ENCODE peak calls at places on chromosomes 12 and 14, in eight cellular contexts. K is A549, Z is GM23248, N is adipocyte, J is cardiac fibroblast, I is astrocyte, C is upper lobe of left lung, F is right lobe of liver. E is an unnamed sample.

GRCh38 chr14:96660135-96660534 is 137.0 kb upstream of the VRK1 start:
- DNase-seq in I (no peak), C (no peak), Z (no peak), K (no peak), F (no peak), N (no peak), J (no peak), E (no peak)

GRCh38 chr12:20272801-20273200 is 95.5 kb upstream of the PDE3A start:
- DNase-seq in J (peak; percentile 66), I (peak; percentile 16), K (no peak), F (no peak), C (no peak), Z (peak; percentile 48), N (peak; percentile 35), E (no peak)

GRCh38 chr12:64810831-64811230 is 13.6 kb upstream of the TBC1D30 start:
- DNase-seq in I (no peak), J (no peak), N (no peak), C (no peak), K (peak; percentile 46), Z (peak; percentile 20), F (no peak), E (peak; percentile 15)

GRCh38 chr12:93767524-93767863 is 90.3 kb downstream of the CRADD start:
- DNase-seq in K (no peak), C (no peak), N (no peak), J (no peak), F (no peak), I (no peak), Z (no peak), E (no peak)

GRCh38 chr12:104456950-104457745 is 400 bp downstream of the CHST11 start:
- DNase-seq in N (peak; percentile 80), I (peak; percentile 69), K (peak; percentile 88), Z (peak; percentile 79), F (peak; percentile 59), C (peak; percentile 73), J (peak; percentile 84), E (peak; percentile 77)

GRCh38 chr12:12794686-12795085 is 9.2 kb downstream of the APOLD1 start:
- DNase-seq in I (no peak), F (no peak), Z (no peak), C (no peak), K (no peak), J (no peak), N (no peak), E (no peak)

GRCh38 chr12:115440438-115440837 is 756.5 kb upstream of the TBX3 start:
- DNase-seq in J (peak; percentile 76), K (peak; percentile 56), I (peak; percentile 39), N (peak; percentile 69), F (no peak), Z (peak; percentile 73), C (peak; percentile 37), E (peak; percentile 63)

GRCh38 chr14:64705406-64706118 is 1.3 kb downstream of the PLEKHG3 start:
- DNase-seq in J (no peak), F (no peak), N (peak; percentile 14), I (no peak), C (peak; percentile 54), K (no peak), Z (peak; percentile 43), E (peak; percentile 71)

GRCh38 chr12:42459336-42459847 is 130.2 kb downstream of the PRICKLE1 start:
- DNase-seq in I (no peak), C (no peak), F (no peak), N (no peak), J (no peak), Z (no peak), K (no peak), E (no peak)

GRCh38 chr12:25839470-25839869 is 119.0 kb upstream of the RASSF8 start:
- DNase-seq in J (peak; percentile 89), N (no peak), K (peak; percentile 60), Z (peak; percentile 61), C (no peak), F (no peak), I (peak; percentile 67), E (no peak)

GRCh38 chr12:24948452-24948815 is 467 bp downstream of the BCAT1 start:
- DNase-seq in J (peak; percentile 70), K (peak; percentile 22), Z (peak; percentile 58), N (peak; percentile 65), F (no peak), C (no peak), I (peak; percentile 52), E (peak; percentile 8)

GRCh38 chr12:132428872-132429121 is 61.2 kb upstream of the FBRSL1 start:
- DNase-seq in N (no peak), I (no peak), K (no peak), C (no peak), F (no peak), J (no peak), Z (no peak), E (no peak)

GRCh38 chr12:47616440-47616839 is 89.4 kb downstream of the RPAP3 start:
- DNase-seq in Z (peak; percentile 20), N (no peak), C (no peak), J (peak; percentile 15), K (no peak), F (no peak), I (no peak), E (no peak)

GRCh38 chr12:4324366-4324765 is 3.4 kb downstream of the TIGAR start:
- DNase-seq in K (no peak), F (no peak), Z (no peak), N (no peak), J (no peak), I (no peak), C (no peak), E (no peak)

GRCh38 chr12:1846421-1847405 is 26.3 kb downstream of the LRTM2 start:
- DNase-seq in C (peak; percentile 15), F (peak; percentile 43), I (no peak), J (no peak), Z (no peak), N (no peak), K (no peak), E (no peak)

GRCh38 chr14:63342381-63342780 is 23.6 kb upstream of the GPHB5 start:
- DNase-seq in F (no peak), J (peak; percentile 82), C (no peak), N (peak; percentile 25), K (peak; percentile 23), Z (peak; percentile 44), I (no peak), E (no peak)

DNA sequence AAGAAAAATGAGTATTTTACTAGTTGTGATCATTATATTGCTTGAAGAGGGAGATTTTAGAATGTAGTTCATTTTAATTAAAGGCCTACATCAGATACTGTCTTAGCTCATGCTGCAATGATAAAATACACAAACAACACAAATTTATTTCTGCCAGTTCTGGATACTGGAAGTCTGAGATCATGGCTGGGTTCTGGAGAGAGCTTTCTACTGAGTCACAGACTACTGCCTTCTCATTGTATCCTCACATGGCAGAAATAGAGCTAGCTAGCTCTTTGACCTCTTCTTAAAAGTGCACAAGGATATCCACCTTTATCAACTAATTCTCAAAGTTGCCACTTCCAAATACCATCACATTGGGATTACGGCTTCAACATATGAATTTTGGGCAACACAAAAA is 53.8 kb downstream of the MIS18BP1 start:
- DNase-seq in C (no peak), N (peak; percentile 55), K (no peak), F (no peak), J (peak; percentile 82), I (peak; percentile 87), Z (peak; percentile 85), E (no peak)
- H3K4me3 ChIP-seq in C (no peak overlapping the region), N (no peak overlapping the region), K (no peak overlapping the region), F (no peak overlapping the region), J (no peak overlapping the region), I (no peak overlapping the region), Z (peak overlapping the region; percentile 2), E (no peak overlapping the region)

GRCh38 chr12:130713581-130713991 is 2.5 kb downstream of the RIMBP2 start:
- DNase-seq in Z (peak; percentile 22), K (no peak), J (no peak), N (no peak), I (no peak), F (no peak), C (no peak), E (no peak)
- H3K4me3 ChIP-seq in Z (no peak overlapping the region), K (peak overlapping the region; percentile 26), J (no peak overlapping the region), N (no peak overlapping the region), I (no peak overlapping the region), F (no peak overlapping the region), C (peak overlapping the region; percentile 29), E (no peak overlapping the region)

DNA sequence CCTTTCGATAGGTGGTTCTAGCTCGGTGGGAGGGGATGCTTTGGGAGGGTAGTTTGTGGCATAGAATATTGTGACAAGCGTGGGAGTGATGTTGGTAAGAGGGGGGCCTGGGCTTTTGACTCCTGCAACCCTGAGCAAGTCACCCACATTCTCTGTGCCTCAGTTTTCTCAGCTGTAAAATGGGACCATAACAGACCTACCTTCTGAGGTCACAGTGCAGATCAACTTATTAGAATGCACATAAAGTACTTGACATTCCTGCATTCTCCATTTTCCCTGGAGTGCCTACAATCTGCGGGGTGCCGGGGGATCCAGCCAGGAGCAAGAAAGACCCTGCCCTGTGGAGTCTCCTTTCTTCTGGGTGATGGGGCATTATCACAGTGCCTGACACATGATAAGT is 63.2 kb downstream of the SLC24A4 start:
- DNase-seq in N (no peak), C (no peak), J (no peak), K (no peak), I (no peak), F (no peak), Z (no peak), E (no peak)
- H3K4me3 ChIP-seq in N (no peak overlapping the region), C (no peak overlapping the region), J (no peak overlapping the region), K (no peak overlapping the region), I (no peak overlapping the region), F (no peak overlapping the region), Z (no peak overlapping the region), E (no peak overlapping the region)

GRCh38 chr12:114403044-114403689 is 2.8 kb downstream of the TBX5 start:
- DNase-seq in K (no peak), J (peak; percentile 22), N (no peak), I (no peak), Z (peak; percentile 91), F (no peak), C (no peak), E (peak; percentile 50)

GRCh38 chr12:114403690-114404450 is 2.1 kb downstream of the TBX5 start:
- DNase-seq in J (peak; percentile 19), F (no peak), K (no peak), C (no peak), I (no peak), N (no peak), Z (peak; percentile 82), E (no peak)

GRCh38 chr12:114405199-114405448 is 820 bp downstream of the TBX5 start:
- DNase-seq in I (no peak), F (no peak), Z (peak; percentile 54), K (no peak), C (no peak), N (no peak), J (peak; percentile 36), E (no peak)

GRCh38 chr12:114405449-114406271 is at the start of gene TBX5:
- DNase-seq in J (peak; percentile 54), C (no peak), K (no peak), N (no peak), I (no peak), F (no peak), Z (peak; percentile 87), E (peak; percentile 62)

DNA sequence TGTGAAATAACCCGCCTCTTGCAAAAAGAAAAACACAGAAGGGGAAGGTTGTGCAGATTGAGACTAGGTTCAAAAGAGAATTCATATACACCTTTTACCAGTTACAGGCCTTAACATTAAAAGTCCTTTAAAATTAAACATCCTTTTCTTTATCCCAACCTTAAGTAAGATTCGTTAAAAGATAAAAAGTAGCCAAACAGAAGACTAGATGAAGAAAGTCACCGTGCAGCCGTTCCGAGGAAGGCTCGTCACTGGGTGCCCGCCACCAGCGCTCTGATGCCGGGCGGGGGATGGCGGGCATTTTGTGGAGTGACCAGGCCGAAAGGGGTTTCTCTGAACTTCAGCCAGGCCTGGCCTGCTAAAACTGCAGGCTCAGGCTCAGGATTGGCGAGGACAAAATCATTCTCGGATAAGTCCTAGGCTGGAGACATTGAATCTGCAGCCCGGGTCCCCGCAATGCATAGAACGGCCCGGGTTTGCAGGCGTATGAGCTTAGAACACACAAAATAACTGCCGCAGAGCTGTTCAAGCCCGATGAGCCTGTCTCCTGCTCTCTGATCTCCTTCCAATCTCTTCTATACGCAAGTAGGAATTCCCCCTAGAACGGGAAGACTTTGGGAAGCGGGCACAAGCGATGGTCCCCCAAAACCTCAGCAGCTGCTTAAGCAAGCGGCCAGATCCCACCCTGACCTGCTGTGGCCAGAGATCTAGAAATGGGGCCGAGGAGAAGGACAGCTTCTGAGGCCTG is 1.3 kb downstream of the TBX5 start:
- DNase-seq in J (peak; percentile 41), Z (peak; percentile 62), K (no peak), C (no peak), I (no peak), F (no peak), N (no peak), E (no peak)
- H3K4me3 ChIP-seq in J (peak overlapping the region; percentile 70), Z (peak overlapping the region; percentile 91), K (no peak overlapping the region), C (peak overlapping the region; percentile 53), I (no peak overlapping the region), F (no peak overlapping the region), N (peak overlapping the region; percentile 87), E (peak overlapping the region; percentile 19)